ENCODE peak calls at places on chromosomes 2 and 18, in eight cellular contexts. One of them, this sample, is unnamed.

GRCh38 chr18:62460851-62461300 is 61.9 kb upstream of the ZCCHC2 start:
- DNase-seq in A549: no peak
- DNase-seq in GM06990: no peak
- DNase-seq in neural progenitor cell: no peak
- DNase-seq in AG04450: no peak
- DNase-seq in body of pancreas: peak; percentile 31
- DNase-seq in neuronal stem cell: no peak
- DNase-seq in foreskin fibroblast: peak; percentile 20
- DNase-seq in this sample: no peak

GRCh38 chr18:42429208-42429607 is 474.2 kb downstream of the PIK3C3 start:
- DNase-seq in AG04450: no peak
- DNase-seq in A549: no peak
- DNase-seq in neuronal stem cell: no peak
- DNase-seq in neural progenitor cell: peak; percentile 50
- DNase-seq in GM06990: no peak
- DNase-seq in body of pancreas: no peak
- DNase-seq in foreskin fibroblast: no peak
- DNase-seq in this sample: no peak

GRCh38 chr2:60707750-60708371 is 48.2 kb upstream of the PAPOLG start:
- DNase-seq in AG04450: no peak
- DNase-seq in GM06990: peak; percentile 6
- DNase-seq in neural progenitor cell: peak; percentile 60
- DNase-seq in foreskin fibroblast: peak; percentile 9
- DNase-seq in body of pancreas: no peak
- DNase-seq in A549: peak; percentile 36
- DNase-seq in neuronal stem cell: peak; percentile 21
- DNase-seq in this sample: no peak

GRCh38 chr2:1628893-1629292 is 115.4 kb downstream of the PXDN start:
- DNase-seq in neuronal stem cell: no peak
- DNase-seq in GM06990: no peak
- DNase-seq in A549: no peak
- DNase-seq in foreskin fibroblast: peak; percentile 81
- DNase-seq in AG04450: no peak
- DNase-seq in neural progenitor cell: no peak
- DNase-seq in body of pancreas: peak; percentile 25
- DNase-seq in this sample: no peak

GRCh38 chr2:225207026-225207425 is 164.8 kb upstream of the DOCK10 start:
- DNase-seq in foreskin fibroblast: no peak
- DNase-seq in neuronal stem cell: no peak
- DNase-seq in AG04450: no peak
- DNase-seq in body of pancreas: no peak
- DNase-seq in A549: no peak
- DNase-seq in neural progenitor cell: no peak
- DNase-seq in GM06990: no peak
- DNase-seq in this sample: no peak

GRCh38 chr2:35495182-35495581 is 860.4 kb upstream of the CRIM1 start:
- DNase-seq in neuronal stem cell: no peak
- DNase-seq in body of pancreas: no peak
- DNase-seq in neural progenitor cell: peak; percentile 12
- DNase-seq in A549: no peak
- DNase-seq in AG04450: no peak
- DNase-seq in GM06990: no peak
- DNase-seq in foreskin fibroblast: no peak
- DNase-seq in this sample: no peak

GRCh38 chr2:224884188-224884587 is 158.1 kb downstream of the DOCK10 start:
- DNase-seq in body of pancreas: no peak
- DNase-seq in GM06990: no peak
- DNase-seq in AG04450: no peak
- DNase-seq in A549: no peak
- DNase-seq in foreskin fibroblast: peak; percentile 63
- DNase-seq in neural progenitor cell: no peak
- DNase-seq in neuronal stem cell: no peak
- DNase-seq in this sample: no peak

GRCh38 chr2:235594041-235594440 is 100.2 kb downstream of the AGAP1 start:
- DNase-seq in GM06990: no peak
- DNase-seq in neural progenitor cell: peak; percentile 80
- DNase-seq in body of pancreas: no peak
- DNase-seq in foreskin fibroblast: no peak
- DNase-seq in neuronal stem cell: no peak
- DNase-seq in A549: peak; percentile 35
- DNase-seq in AG04450: peak; percentile 73
- DNase-seq in this sample: no peak

GRCh38 chr2:85545780-85546240 is 6.8 kb downstream of the MAT2A start:
- DNase-seq in foreskin fibroblast: no peak
- DNase-seq in GM06990: no peak
- DNase-seq in neural progenitor cell: no peak
- DNase-seq in AG04450: no peak
- DNase-seq in A549: no peak
- DNase-seq in body of pancreas: no peak
- DNase-seq in neuronal stem cell: no peak
- DNase-seq in this sample: no peak

GRCh38 chr2:130915595-130916437 is 79.1 kb downstream of the ARHGEF4 start:
- DNase-seq in neural progenitor cell: no peak
- DNase-seq in AG04450: no peak
- DNase-seq in body of pancreas: no peak
- DNase-seq in foreskin fibroblast: no peak
- DNase-seq in neuronal stem cell: no peak
- DNase-seq in A549: no peak
- DNase-seq in GM06990: no peak
- DNase-seq in this sample: no peak

GRCh38 chr2:41705634-41706033 is 342.2 kb upstream of the PKDCC start:
- DNase-seq in GM06990: no peak
- DNase-seq in AG04450: no peak
- DNase-seq in body of pancreas: no peak
- DNase-seq in A549: no peak
- DNase-seq in neural progenitor cell: no peak
- DNase-seq in neuronal stem cell: no peak
- DNase-seq in foreskin fibroblast: no peak
- DNase-seq in this sample: no peak

GRCh38 chr2:30230855-30231725 is at the start of gene LBH:
- DNase-seq in A549: peak; percentile 87
- DNase-seq in body of pancreas: peak; percentile 77
- DNase-seq in AG04450: peak; percentile 85
- DNase-seq in neuronal stem cell: peak; percentile 91
- DNase-seq in neural progenitor cell: peak; percentile 88
- DNase-seq in GM06990: peak; percentile 93
- DNase-seq in foreskin fibroblast: peak; percentile 72
- DNase-seq in this sample: peak; percentile 82

GRCh38 chr2:1736997-1737480 is 7.3 kb downstream of the PXDN start:
- DNase-seq in body of pancreas: no peak
- DNase-seq in AG04450: peak; percentile 76
- DNase-seq in A549: no peak
- DNase-seq in foreskin fibroblast: peak; percentile 63
- DNase-seq in neuronal stem cell: no peak
- DNase-seq in neural progenitor cell: no peak
- DNase-seq in GM06990: no peak
- DNase-seq in this sample: no peak

GRCh38 chr2:9752441-9753275 is 90.6 kb upstream of the TAF1B start:
- DNase-seq in foreskin fibroblast: peak; percentile 82
- DNase-seq in neural progenitor cell: no peak
- DNase-seq in body of pancreas: no peak
- DNase-seq in neuronal stem cell: no peak
- DNase-seq in A549: peak; percentile 93
- DNase-seq in GM06990: peak; percentile 79
- DNase-seq in AG04450: peak; percentile 32
- DNase-seq in this sample: peak; percentile 43

GRCh38 chr2:85933753-85934594 is 45.2 kb upstream of the ST3GAL5 start:
- DNase-seq in neural progenitor cell: no peak
- DNase-seq in foreskin fibroblast: peak; percentile 60
- DNase-seq in body of pancreas: no peak
- DNase-seq in AG04450: no peak
- DNase-seq in GM06990: no peak
- DNase-seq in A549: no peak
- DNase-seq in neuronal stem cell: no peak
- DNase-seq in this sample: no peak

GRCh38 chr18:10270160-10270571 is 184.3 kb upstream of the APCDD1 start:
- DNase-seq in foreskin fibroblast: peak; percentile 64
- DNase-seq in GM06990: no peak
- DNase-seq in neural progenitor cell: no peak
- DNase-seq in body of pancreas: peak; percentile 57
- DNase-seq in neuronal stem cell: no peak
- DNase-seq in AG04450: no peak
- DNase-seq in A549: no peak
- DNase-seq in this sample: no peak

GRCh38 chr2:55144922-55145820 is 86.9 kb downstream of the CLHC1 start:
- DNase-seq in neural progenitor cell: no peak
- DNase-seq in neuronal stem cell: no peak
- DNase-seq in body of pancreas: no peak
- DNase-seq in AG04450: no peak
- DNase-seq in A549: no peak
- DNase-seq in foreskin fibroblast: no peak
- DNase-seq in GM06990: no peak
- DNase-seq in this sample: no peak

GRCh38 chr2:119679846-119680245 is 845 bp downstream of the TMEM177 start:
- DNase-seq in foreskin fibroblast: no peak
- DNase-seq in GM06990: no peak
- DNase-seq in A549: no peak
- DNase-seq in neural progenitor cell: peak; percentile 18
- DNase-seq in AG04450: no peak
- DNase-seq in neuronal stem cell: no peak
- DNase-seq in body of pancreas: no peak
- DNase-seq in this sample: no peak
- H3K4me3 ChIP-seq in foreskin fibroblast: peak overlapping the region; percentile 92
- H3K4me3 ChIP-seq in GM06990: peak overlapping the region; percentile 95
- H3K4me3 ChIP-seq in A549: peak overlapping the region; percentile 88
- H3K4me3 ChIP-seq in neural progenitor cell: peak overlapping the region; percentile 63
- H3K4me3 ChIP-seq in AG04450: peak overlapping the region; percentile 92
- H3K4me3 ChIP-seq in neuronal stem cell: peak overlapping the region; percentile 92
- H3K4me3 ChIP-seq in body of pancreas: no peak overlapping the region
- H3K4me3 ChIP-seq in this sample: no peak overlapping the region

GRCh38 chr18:74796928-74797576 is 199.4 kb downstream of the ZNF407 start:
- DNase-seq in A549: no peak
- DNase-seq in neural progenitor cell: no peak
- DNase-seq in foreskin fibroblast: peak; percentile 57
- DNase-seq in AG04450: peak; percentile 24
- DNase-seq in body of pancreas: peak; percentile 6
- DNase-seq in neuronal stem cell: no peak
- DNase-seq in GM06990: no peak
- DNase-seq in this sample: no peak
- H3K4me3 ChIP-seq in A549: no peak overlapping the region
- H3K4me3 ChIP-seq in neural progenitor cell: no peak overlapping the region
- H3K4me3 ChIP-seq in foreskin fibroblast: peak overlapping the region; percentile 39
- H3K4me3 ChIP-seq in AG04450: peak overlapping the region; percentile 8
- H3K4me3 ChIP-seq in body of pancreas: no peak overlapping the region
- H3K4me3 ChIP-seq in neuronal stem cell: no peak overlapping the region
- H3K4me3 ChIP-seq in GM06990: no peak overlapping the region
- H3K4me3 ChIP-seq in this sample: no peak overlapping the region

GRCh38 chr18:23690505-23691068 is 1.3 kb downstream of the LAMA3 start:
- DNase-seq in neural progenitor cell: peak; percentile 34
- DNase-seq in AG04450: no peak
- DNase-seq in body of pancreas: peak; percentile 8
- DNase-seq in GM06990: no peak
- DNase-seq in neuronal stem cell: peak; percentile 6
- DNase-seq in foreskin fibroblast: no peak
- DNase-seq in A549: no peak
- DNase-seq in this sample: no peak
- H3K4me3 ChIP-seq in neural progenitor cell: peak overlapping the region; percentile 62
- H3K4me3 ChIP-seq in AG04450: no peak overlapping the region
- H3K4me3 ChIP-seq in body of pancreas: no peak overlapping the region
- H3K4me3 ChIP-seq in GM06990: no peak overlapping the region
- H3K4me3 ChIP-seq in neuronal stem cell: no peak overlapping the region
- H3K4me3 ChIP-seq in foreskin fibroblast: peak overlapping the region; percentile 57
- H3K4me3 ChIP-seq in A549: peak overlapping the region; percentile 67
- H3K4me3 ChIP-seq in this sample: peak overlapping the region; percentile 44

GRCh38 chr2:226423498-226423960 is 376.1 kb downstream of the IRS1 start:
- DNase-seq in foreskin fibroblast: no peak
- DNase-seq in neural progenitor cell: peak; percentile 9
- DNase-seq in AG04450: no peak
- DNase-seq in body of pancreas: no peak
- DNase-seq in GM06990: peak; percentile 43
- DNase-seq in neuronal stem cell: no peak
- DNase-seq in A549: no peak
- DNase-seq in this sample: peak; percentile 8
- H3K4me3 ChIP-seq in foreskin fibroblast: no peak overlapping the region
- H3K4me3 ChIP-seq in neural progenitor cell: no peak overlapping the region
- H3K4me3 ChIP-seq in AG04450: peak overlapping the region; percentile 2
- H3K4me3 ChIP-seq in body of pancreas: no peak overlapping the region
- H3K4me3 ChIP-seq in GM06990: no peak overlapping the region
- H3K4me3 ChIP-seq in neuronal stem cell: no peak overlapping the region
- H3K4me3 ChIP-seq in A549: no peak overlapping the region
- H3K4me3 ChIP-seq in this sample: no peak overlapping the region

GRCh38 chr2:109000654-109001600 is 11.9 kb upstream of the EDAR start:
- DNase-seq in foreskin fibroblast: no peak
- DNase-seq in body of pancreas: no peak
- DNase-seq in neuronal stem cell: no peak
- DNase-seq in neural progenitor cell: no peak
- DNase-seq in AG04450: no peak
- DNase-seq in GM06990: no peak
- DNase-seq in A549: no peak
- DNase-seq in this sample: no peak

GRCh38 chr2:109009920-109010610 is 21.0 kb upstream of the EDAR start:
- DNase-seq in foreskin fibroblast: no peak
- DNase-seq in body of pancreas: no peak
- DNase-seq in neuronal stem cell: no peak
- DNase-seq in GM06990: no peak
- DNase-seq in A549: no peak
- DNase-seq in neural progenitor cell: no peak
- DNase-seq in AG04450: no peak
- DNase-seq in this sample: no peak

DNA sequence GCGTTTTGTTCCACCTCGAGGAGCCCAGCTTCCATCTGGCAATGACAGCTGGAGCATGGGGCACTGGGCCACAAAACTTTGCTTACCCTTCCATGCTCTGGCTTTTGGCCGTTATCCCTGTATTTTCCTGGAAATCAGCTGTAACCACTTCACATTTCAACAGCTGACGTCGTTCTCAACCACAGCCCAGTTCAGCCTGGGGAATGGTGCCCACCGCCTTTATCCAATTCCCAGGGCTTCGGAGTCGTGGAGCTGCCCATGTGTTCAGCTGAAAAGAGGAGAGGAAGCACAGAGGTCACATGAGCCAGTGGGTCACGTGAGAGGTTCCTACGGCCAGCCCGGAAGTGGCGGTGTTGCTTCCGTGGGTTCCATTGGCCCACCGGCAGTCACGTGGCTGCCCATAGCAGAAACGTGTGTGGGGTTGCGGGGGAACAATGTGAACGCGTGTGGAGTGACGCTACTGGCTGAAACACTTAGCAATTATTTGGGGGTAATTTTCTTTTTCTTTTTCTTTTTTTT is 16.7 kb upstream of the EDAR start:
- DNase-seq in neural progenitor cell: no peak
- DNase-seq in body of pancreas: no peak
- DNase-seq in A549: no peak
- DNase-seq in foreskin fibroblast: no peak
- DNase-seq in GM06990: no peak
- DNase-seq in neuronal stem cell: no peak
- DNase-seq in AG04450: no peak
- DNase-seq in this sample: no peak
- H3K4me3 ChIP-seq in neural progenitor cell: no peak overlapping the region
- H3K4me3 ChIP-seq in body of pancreas: no peak overlapping the region
- H3K4me3 ChIP-seq in A549: no peak overlapping the region
- H3K4me3 ChIP-seq in foreskin fibroblast: no peak overlapping the region
- H3K4me3 ChIP-seq in GM06990: no peak overlapping the region
- H3K4me3 ChIP-seq in neuronal stem cell: no peak overlapping the region
- H3K4me3 ChIP-seq in AG04450: no peak overlapping the region
- H3K4me3 ChIP-seq in this sample: no peak overlapping the region

GRCh38 chr2:172734711-172735645 is 667 bp upstream of the RAPGEF4 start:
- DNase-seq in AG04450: no peak
- DNase-seq in GM06990: no peak
- DNase-seq in neural progenitor cell: peak; percentile 18
- DNase-seq in body of pancreas: peak; percentile 13
- DNase-seq in A549: peak; percentile 20
- DNase-seq in foreskin fibroblast: no peak
- DNase-seq in neuronal stem cell: no peak
- DNase-seq in this sample: no peak
- H3K4me3 ChIP-seq in AG04450: peak overlapping the region; percentile 54
- H3K4me3 ChIP-seq in GM06990: no peak overlapping the region
- H3K4me3 ChIP-seq in neural progenitor cell: peak overlapping the region; percentile 66
- H3K4me3 ChIP-seq in body of pancreas: peak overlapping the region; percentile 17
- H3K4me3 ChIP-seq in A549: peak overlapping the region; percentile 80
- H3K4me3 ChIP-seq in foreskin fibroblast: peak overlapping the region; percentile 38
- H3K4me3 ChIP-seq in neuronal stem cell: peak overlapping the region; percentile 46
- H3K4me3 ChIP-seq in this sample: peak overlapping the region; percentile 45

GRCh38 chr2:46540496-46541342 is 61.4 kb downstream of the TMEM247 start:
- DNase-seq in foreskin fibroblast: peak; percentile 72
- DNase-seq in AG04450: no peak
- DNase-seq in neural progenitor cell: no peak
- DNase-seq in A549: peak; percentile 33
- DNase-seq in body of pancreas: peak; percentile 30
- DNase-seq in neuronal stem cell: no peak
- DNase-seq in GM06990: no peak
- DNase-seq in this sample: no peak
- H3K4me3 ChIP-seq in foreskin fibroblast: no peak overlapping the region
- H3K4me3 ChIP-seq in AG04450: peak overlapping the region; percentile 61
- H3K4me3 ChIP-seq in neural progenitor cell: no peak overlapping the region
- H3K4me3 ChIP-seq in A549: peak overlapping the region; percentile 80
- H3K4me3 ChIP-seq in body of pancreas: no peak overlapping the region
- H3K4me3 ChIP-seq in neuronal stem cell: no peak overlapping the region
- H3K4me3 ChIP-seq in GM06990: no peak overlapping the region
- H3K4me3 ChIP-seq in this sample: no peak overlapping the region